ENCODE peak calls at places on chromosomes 1 and 21, in four cellular contexts. One of them, this sample, is unnamed. For H3K36me3 and H3K4me1, the result is how much of the 10 kb centered on the place peaks cover.

GRCh38 chr1:168419746-168420145 is 124.1 kb downstream of the XCL2 start:
- DNase-seq in tibial artery: no peak
- DNase-seq in testis: no peak
- DNase-seq in MM.1S: no peak
- DNase-seq in this sample: no peak

GRCh38 chr1:175797576-175797975 is 54.2 kb upstream of the TNR start:
- DNase-seq in MM.1S: no peak
- DNase-seq in tibial artery: no peak
- DNase-seq in testis: no peak
- DNase-seq in this sample: no peak

GRCh38 chr1:236044346-236044745 is 20.5 kb downstream of the NID1 start:
- DNase-seq in testis: no peak
- DNase-seq in MM.1S: no peak
- DNase-seq in tibial artery: no peak
- DNase-seq in this sample: no peak

GRCh38 chr1:5485968-5486665 is 506.1 kb downstream of the NPHP4 start:
- DNase-seq in testis: no peak
- DNase-seq in MM.1S: no peak
- DNase-seq in tibial artery: no peak
- DNase-seq in this sample: no peak

GRCh38 chr1:170168263-170168662 is 22.5 kb downstream of the NTMT2 start:
- DNase-seq in MM.1S: peak
- DNase-seq in testis: no peak
- DNase-seq in tibial artery: no peak
- DNase-seq in this sample: peak

GRCh38 chr1:228646717-228647522 is 88.4 kb upstream of the RHOU start:
- DNase-seq in MM.1S: peak
- DNase-seq in testis: peak
- DNase-seq in tibial artery: no peak
- DNase-seq in this sample: peak

GRCh38 chr1:167121375-167122120 is 27.7 kb downstream of the STYXL2 start:
- DNase-seq in tibial artery: no peak
- DNase-seq in MM.1S: no peak
- DNase-seq in testis: peak
- DNase-seq in this sample: no peak

GRCh38 chr1:212858461-212859265 is 588 bp downstream of the FLVCR1 start:
- DNase-seq in tibial artery: no peak
- DNase-seq in testis: peak
- DNase-seq in MM.1S: peak
- DNase-seq in this sample: peak

GRCh38 chr1:54299037-54299436 is 99.1 kb downstream of the MRPL37 start:
- DNase-seq in testis: no peak
- DNase-seq in tibial artery: no peak
- DNase-seq in MM.1S: no peak
- DNase-seq in this sample: no peak

GRCh38 chr21:21165063-21165645 is 166.9 kb downstream of the NCAM2 start:
- DNase-seq in tibial artery: no peak
- DNase-seq in testis: no peak
- DNase-seq in MM.1S: no peak
- DNase-seq in this sample: peak

GRCh38 chr1:206925116-206925736 is 3.5 kb upstream of the FCMR start:
- DNase-seq in tibial artery: no peak
- DNase-seq in MM.1S: no peak
- DNase-seq in testis: peak
- DNase-seq in this sample: no peak

GRCh38 chr1:104636581-104636980 is 886.9 kb downstream of the AMY1C start:
- DNase-seq in MM.1S: no peak
- DNase-seq in testis: no peak
- DNase-seq in tibial artery: no peak
- DNase-seq in this sample: peak

GRCh38 chr1:177200290-177200689 is 29.5 kb downstream of the BRINP2 start:
- DNase-seq in tibial artery: no peak
- DNase-seq in testis: no peak
- DNase-seq in MM.1S: no peak
- DNase-seq in this sample: no peak

GRCh38 chr1:36755313-36756230 is 272.9 kb upstream of the CSF3R start:
- DNase-seq in testis: no peak
- DNase-seq in tibial artery: peak
- DNase-seq in MM.1S: no peak
- DNase-seq in this sample: no peak

GRCh38 chr1:156625436-156626078 is 6.3 kb downstream of the HAPLN2 start:
- DNase-seq in MM.1S: peak
- DNase-seq in testis: peak
- DNase-seq in tibial artery: peak
- DNase-seq in this sample: peak

GRCh38 chr1:19436716-19437476 is 48.4 kb downstream of the CAPZB start:
- DNase-seq in tibial artery: peak
- DNase-seq in testis: peak
- DNase-seq in MM.1S: no peak
- DNase-seq in this sample: peak

GRCh38 chr1:244304156-244304555 is 147.6 kb downstream of the ADSS2 start:
- DNase-seq in tibial artery: no peak
- DNase-seq in testis: no peak
- DNase-seq in MM.1S: no peak
- DNase-seq in this sample: no peak

GRCh38 chr1:193115629-193116227 is 6.1 kb upstream of the CDC73 start:
- DNase-seq in MM.1S: no peak
- DNase-seq in tibial artery: no peak
- DNase-seq in testis: no peak
- DNase-seq in this sample: peak

GRCh38 chr1:2547210-2548067 is 8.7 kb upstream of the TNFRSF14 start:
- DNase-seq in MM.1S: peak
- DNase-seq in testis: no peak
- DNase-seq in tibial artery: no peak
- DNase-seq in this sample: no peak

GRCh38 chr21:33289199-33289819 is 23.1 kb downstream of the IL10RB start:
- DNase-seq in MM.1S: no peak
- DNase-seq in tibial artery: no peak
- DNase-seq in testis: no peak
- DNase-seq in this sample: peak

GRCh38 chr1:68111804-68112436 is 61.5 kb upstream of the DIRAS3 start:
- DNase-seq in MM.1S: peak
- DNase-seq in tibial artery: peak
- DNase-seq in testis: peak
- DNase-seq in this sample: peak

GRCh38 chr1:41558761-41559171 is 74.3 kb upstream of the EDN2 start:
- DNase-seq in tibial artery: peak
- DNase-seq in MM.1S: no peak
- DNase-seq in testis: no peak
- DNase-seq in this sample: peak

GRCh38 chr1:190436615-190437014 is 41.0 kb downstream of the BRINP3 start:
- DNase-seq in MM.1S: peak
- DNase-seq in testis: no peak
- DNase-seq in tibial artery: no peak
- DNase-seq in this sample: no peak

GRCh38 chr1:90728656-90729257 is 11.7 kb upstream of the BARHL2 start:
- DNase-seq in tibial artery: no peak
- DNase-seq in MM.1S: no peak
- DNase-seq in testis: no peak
- DNase-seq in this sample: no peak

DNA sequence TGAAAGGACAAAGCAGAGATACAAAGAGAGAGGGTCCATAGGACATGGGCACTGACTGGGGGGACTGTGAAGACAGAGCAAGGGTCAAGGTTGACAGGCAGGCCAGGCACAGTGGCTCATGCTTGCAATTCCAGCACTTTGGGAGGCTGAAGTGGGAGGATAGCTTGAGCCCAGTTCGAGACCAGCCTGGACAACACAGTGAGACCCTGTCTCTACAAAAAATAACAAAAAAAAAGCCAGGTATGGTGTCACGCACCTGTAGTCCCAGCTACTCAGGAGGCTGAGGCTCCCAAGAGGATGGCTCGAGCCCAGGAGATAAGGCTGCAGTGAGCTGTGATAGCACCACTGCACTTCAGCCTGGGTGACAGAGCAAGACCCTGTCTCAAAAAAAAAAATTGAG is 4.4 kb downstream of the CASP9 start:
- DNase-seq in MM.1S: no peak
- DNase-seq in tibial artery: no peak
- DNase-seq in testis: no peak
- DNase-seq in this sample: no peak
- H3K27ac ChIP-seq in MM.1S: no peak
- H3K27ac ChIP-seq in tibial artery: no peak
- H3K27ac ChIP-seq in testis: no peak
- H3K27ac ChIP-seq in this sample: no peak

GRCh38 chr1:180065408-180065807 is 89.3 kb upstream of the QSOX1 start:
- DNase-seq in tibial artery: no peak
- DNase-seq in testis: no peak
- DNase-seq in MM.1S: no peak
- DNase-seq in this sample: no peak

GRCh38 chr1:180061019-180061418 is 93.7 kb upstream of the QSOX1 start:
- DNase-seq in MM.1S: no peak
- DNase-seq in testis: no peak
- DNase-seq in tibial artery: no peak
- DNase-seq in this sample: no peak

GRCh38 chr1:180057883-180058396 is 96.7 kb upstream of the QSOX1 start:
- DNase-seq in tibial artery: no peak
- DNase-seq in MM.1S: no peak
- DNase-seq in testis: no peak
- DNase-seq in this sample: no peak

GRCh38 chr1:180066150-180066549 is 88.5 kb upstream of the QSOX1 start:
- DNase-seq in testis: no peak
- DNase-seq in tibial artery: no peak
- DNase-seq in MM.1S: no peak
- DNase-seq in this sample: no peak

DNA sequence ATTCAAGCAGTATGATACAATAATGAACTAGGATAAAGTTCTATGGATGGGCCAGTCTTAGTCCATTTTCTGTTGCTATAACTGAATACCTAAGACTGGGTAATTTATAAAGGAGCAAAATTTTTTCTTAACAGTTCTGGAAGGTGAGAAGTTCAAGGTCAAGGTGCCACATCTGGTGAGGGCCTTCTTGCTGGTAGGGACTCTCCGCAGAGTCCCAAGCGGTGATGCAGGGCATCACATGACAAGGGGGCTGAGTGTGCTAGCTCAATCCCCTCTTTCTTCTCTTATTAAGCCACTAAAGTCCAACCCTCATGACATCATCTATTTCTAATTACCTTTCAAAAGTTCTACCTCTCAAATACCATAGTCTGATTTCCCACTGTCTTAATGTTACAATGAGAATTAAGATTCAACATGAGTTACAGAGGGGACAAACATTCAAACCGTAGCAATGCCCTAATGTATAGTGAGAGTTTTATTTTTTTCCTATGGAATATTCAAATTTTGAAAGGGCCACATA is 92.2 kb upstream of the QSOX1 start:
- DNase-seq in tibial artery: no peak
- DNase-seq in MM.1S: no peak
- DNase-seq in testis: no peak
- DNase-seq in this sample: no peak
- H3K36me3 ChIP-seq in tibial artery: half or more
- H3K36me3 ChIP-seq in MM.1S: under half
- H3K36me3 ChIP-seq in testis: under half
- H3K36me3 ChIP-seq in this sample: under half

GRCh38 chr21:37803076-37803475 is 113.2 kb downstream of the KCNJ6 start:
- DNase-seq in tibial artery: no peak
- DNase-seq in testis: no peak
- DNase-seq in MM.1S: no peak
- DNase-seq in this sample: no peak

GRCh38 chr21:37808261-37808660 is 108.0 kb downstream of the KCNJ6 start:
- DNase-seq in MM.1S: no peak
- DNase-seq in tibial artery: no peak
- DNase-seq in testis: no peak
- DNase-seq in this sample: no peak

GRCh38 chr21:37800496-37801061 is 115.7 kb downstream of the KCNJ6 start:
- DNase-seq in tibial artery: no peak
- DNase-seq in testis: no peak
- DNase-seq in MM.1S: no peak
- DNase-seq in this sample: no peak

GRCh38 chr21:37800122-37800455 is 116.2 kb downstream of the KCNJ6 start:
- DNase-seq in tibial artery: no peak
- DNase-seq in MM.1S: no peak
- DNase-seq in testis: no peak
- DNase-seq in this sample: no peak

DNA sequence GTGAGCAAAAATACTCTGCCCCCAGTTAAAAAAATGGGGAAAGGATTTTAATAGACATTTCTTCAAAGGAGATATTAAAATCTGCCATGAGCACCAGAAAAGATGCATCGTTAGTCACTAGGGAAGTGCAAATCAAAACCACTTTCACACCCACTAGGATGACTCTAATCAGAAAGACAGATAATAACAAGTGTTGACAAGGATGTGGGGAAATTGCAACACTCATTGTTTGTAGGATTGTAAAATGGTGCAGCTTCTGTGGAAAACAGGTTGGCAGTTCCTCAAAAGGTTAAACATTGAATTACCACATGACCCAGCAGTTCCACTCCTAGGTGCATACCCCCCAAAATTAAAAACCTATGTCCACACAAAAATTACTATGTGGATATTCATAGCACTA is 112.3 kb downstream of the KCNJ6 start:
- DNase-seq in testis: no peak
- DNase-seq in tibial artery: no peak
- DNase-seq in MM.1S: no peak
- DNase-seq in this sample: no peak
- H3K4me1 ChIP-seq in testis: under half
- H3K4me1 ChIP-seq in tibial artery: under half
- H3K4me1 ChIP-seq in MM.1S: under half
- H3K4me1 ChIP-seq in this sample: under half

GRCh38 chr1:9595156-9595967 is 6.7 kb downstream of the TMEM201 start:
- DNase-seq in tibial artery: no peak
- DNase-seq in MM.1S: no peak
- DNase-seq in testis: no peak
- DNase-seq in this sample: peak

GRCh38 chr1:9593147-9593491 is 4.4 kb downstream of the TMEM201 start:
- DNase-seq in testis: no peak
- DNase-seq in tibial artery: no peak
- DNase-seq in MM.1S: no peak
- DNase-seq in this sample: no peak

GRCh38 chr1:9594471-9595155 is 5.9 kb downstream of the TMEM201 start:
- DNase-seq in MM.1S: no peak
- DNase-seq in tibial artery: no peak
- DNase-seq in testis: no peak
- DNase-seq in this sample: no peak

GRCh38 chr1:9592510-9593075 is 3.9 kb downstream of the TMEM201 start:
- DNase-seq in testis: no peak
- DNase-seq in MM.1S: no peak
- DNase-seq in tibial artery: no peak
- DNase-seq in this sample: no peak

GRCh38 chr1:9593492-9594465 is 5.1 kb downstream of the TMEM201 start:
- DNase-seq in testis: peak
- DNase-seq in tibial artery: no peak
- DNase-seq in MM.1S: no peak
- DNase-seq in this sample: peak
- H3K27ac ChIP-seq in testis: no peak
- H3K27ac ChIP-seq in tibial artery: no peak
- H3K27ac ChIP-seq in MM.1S: no peak
- H3K27ac ChIP-seq in this sample: peak

GRCh38 chr1:201485184-201485774 is 16.3 kb upstream of the PHLDA3 start:
- DNase-seq in testis: no peak
- DNase-seq in MM.1S: no peak
- DNase-seq in tibial artery: no peak
- DNase-seq in this sample: no peak
- H3K36me3 ChIP-seq in testis: under half
- H3K36me3 ChIP-seq in MM.1S: under half
- H3K36me3 ChIP-seq in tibial artery: half or more
- H3K36me3 ChIP-seq in this sample: under half

This sample was measured in SJCRH30.